ENCODE peak calls at places on chromosomes 11 and 22, in six cellular contexts. W is fibroblast of lung, M is uterus, O is right lobe of liver, V is sigmoid colon, B is brain microvascular endothelial cell. X is an unnamed sample. For H3K36me3, the result is how much of the 10 kb centered on the place peaks cover.

GRCh38 chr11:95337175-95337957 is 106.4 kb upstream of the SESN3 start:
- DNase-seq in O (peak), V (peak), M (peak), B (peak), W (peak), X (no peak)

GRCh38 chr11:74822187-74822586 is 73.5 kb downstream of the RNF169 start:
- DNase-seq in W (peak), O (no peak), V (no peak), B (peak), M (peak), X (peak)

GRCh38 chr11:1437500-1437899 is 47.8 kb downstream of the BRSK2 start:
- DNase-seq in M (no peak), W (peak), V (no peak), B (peak), O (no peak), X (no peak)

GRCh38 chr11:120929090-120929489 is 94.8 kb upstream of the TBCEL start:
- DNase-seq in M (no peak), V (no peak), B (no peak), W (peak), O (no peak), X (no peak)

GRCh38 chr11:1112351-1113191 is 37.9 kb downstream of the MUC2 start:
- DNase-seq in W (no peak), B (no peak), O (peak), M (no peak), V (peak), X (no peak)

GRCh38 chr22:28600546-28601143 is 79.0 kb downstream of the TTC28 start:
- DNase-seq in W (peak), M (no peak), O (no peak), B (peak), V (no peak), X (no peak)

GRCh38 chr22:25420471-25420924 is 144.0 kb upstream of the GRK3 start:
- DNase-seq in B (no peak), W (no peak), V (no peak), O (no peak), M (no peak), X (no peak)

GRCh38 chr22:46491936-46492335 is 45.5 kb downstream of the CELSR1 start:
- DNase-seq in W (no peak), B (no peak), O (no peak), M (no peak), V (no peak), X (peak)

GRCh38 chr22:39349506-39349966 is 255 bp upstream of the SYNGR1 start:
- DNase-seq in B (no peak), W (peak), V (no peak), O (no peak), M (peak), X (no peak)

GRCh38 chr11:86459682-86460460 is 85.2 kb downstream of the CCDC81 start:
- DNase-seq in O (no peak), W (peak), B (peak), V (no peak), M (peak), X (no peak)

GRCh38 chr11:130520231-130520630 is 71.8 kb downstream of the ADAMTS15 start:
- DNase-seq in V (no peak), M (peak), O (no peak), B (no peak), W (no peak), X (no peak)

GRCh38 chr11:44120169-44120568 is 24.7 kb downstream of the EXT2 start:
- DNase-seq in W (no peak), V (no peak), O (no peak), B (no peak), M (no peak), X (no peak)

GRCh38 chr22:24421428-24421931 is 5.9 kb upstream of the ADORA2A start:
- DNase-seq in M (no peak), O (no peak), B (no peak), V (no peak), W (no peak), X (no peak)

GRCh38 chr11:111183706-111184105 is 61.8 kb upstream of the POU2AF2 start:
- DNase-seq in B (no peak), M (no peak), V (no peak), W (no peak), O (no peak), X (no peak)

GRCh38 chr11:62269654-62270278 is at the start of gene SCGB2A2:
- DNase-seq in M (no peak), V (no peak), W (no peak), O (no peak), B (no peak), X (no peak)

GRCh38 chr11:76672431-76673163 is 2.0 kb upstream of the LRRC32 start:
- DNase-seq in W (no peak), M (no peak), B (no peak), O (peak), V (no peak), X (no peak)

GRCh38 chr11:119196833-119197483 is 9.2 kb upstream of the CBL start:
- DNase-seq in O (no peak), V (peak), W (peak), B (peak), M (peak), X (peak)

GRCh38 chr11:119193626-119194025 is 8.4 kb downstream of the NHERF4 start:
- DNase-seq in W (no peak), B (no peak), V (no peak), O (no peak), M (no peak), X (no peak)

GRCh38 chr11:119193001-119193400 is 7.7 kb downstream of the NHERF4 start:
- DNase-seq in O (no peak), M (no peak), V (no peak), W (no peak), B (no peak), X (no peak)

GRCh38 chr11:119194811-119195210 is 9.5 kb downstream of the NHERF4 start:
- DNase-seq in M (no peak), O (no peak), V (no peak), W (no peak), B (no peak), X (no peak)

DNA sequence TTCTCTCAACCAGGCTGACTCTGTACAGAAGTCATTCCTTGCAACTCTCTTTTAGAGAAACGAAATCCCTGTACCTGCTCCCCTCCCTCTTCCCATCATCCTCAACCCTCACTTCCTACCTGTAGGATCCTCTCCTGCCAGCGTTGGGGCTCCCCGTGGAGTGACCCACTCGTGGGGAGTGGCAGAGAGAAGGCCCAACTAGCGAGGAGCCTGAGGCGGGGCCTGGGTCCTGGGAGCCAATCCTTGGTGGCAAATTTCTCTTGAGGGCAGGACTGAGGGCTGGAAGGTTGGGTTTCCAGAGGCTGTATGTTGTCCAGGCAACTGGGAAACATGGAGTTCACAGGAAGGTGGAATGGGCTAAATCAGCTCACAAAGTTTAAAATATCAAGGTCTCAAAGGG is 10.4 kb downstream of the NHERF4 start:
- DNase-seq in W (peak), B (peak), V (no peak), O (no peak), M (no peak), X (no peak)
- TF ChIP-seq CTCF in W (no peak), B (no peak), V (no peak), O (no peak), M (no peak), X (no peak)

GRCh38 chr11:28077524-28077923 is 30.4 kb downstream of the KIF18A start:
- DNase-seq in O (no peak), B (no peak), V (no peak), M (no peak), W (no peak), X (no peak)

GRCh38 chr11:28071305-28071704 is 36.7 kb downstream of the KIF18A start:
- DNase-seq in W (no peak), M (no peak), B (no peak), O (no peak), V (no peak), X (no peak)

DNA sequence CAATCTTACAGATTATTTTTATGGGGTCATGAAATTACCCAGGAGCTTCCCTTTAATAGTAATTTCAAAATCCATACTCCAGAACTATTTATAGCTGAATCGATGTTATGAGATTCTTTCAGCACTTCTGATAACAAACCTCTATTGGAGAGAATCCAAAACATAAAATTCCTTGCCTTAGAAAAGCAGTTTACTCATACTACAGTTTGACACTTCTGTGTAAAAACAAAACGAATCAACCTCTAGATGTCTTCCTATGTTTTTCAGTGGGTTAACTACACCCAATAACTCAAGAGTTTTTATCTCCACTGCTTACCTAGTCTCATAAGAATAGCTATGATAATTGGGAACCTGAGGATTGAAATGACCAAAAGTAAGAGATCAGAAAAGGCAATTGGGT is 35.6 kb downstream of the KIF18A start:
- DNase-seq in V (no peak), M (no peak), B (no peak), W (peak), O (no peak), X (no peak)
- H3K36me3 ChIP-seq in V (under half), M (under half), B (under half), W (under half), O (under half), X (under half)

GRCh38 chr11:102186836-102187235 is 76.6 kb downstream of the YAP1 start:
- DNase-seq in O (no peak), V (no peak), B (no peak), W (peak), M (no peak), X (no peak)
- H3K4me3 ChIP-seq in O (no peak), V (no peak), B (no peak), W (no peak), M (no peak), X (no peak)

GRCh38 chr11:132278801-132279574 is 908.6 kb downstream of the NTM start:
- DNase-seq in O (no peak), V (no peak), M (no peak), W (peak), B (peak), X (no peak)
- TF ChIP-seq CTCF in O (peak), V (no peak), M (peak), W (peak), B (peak), X (peak)

DNA sequence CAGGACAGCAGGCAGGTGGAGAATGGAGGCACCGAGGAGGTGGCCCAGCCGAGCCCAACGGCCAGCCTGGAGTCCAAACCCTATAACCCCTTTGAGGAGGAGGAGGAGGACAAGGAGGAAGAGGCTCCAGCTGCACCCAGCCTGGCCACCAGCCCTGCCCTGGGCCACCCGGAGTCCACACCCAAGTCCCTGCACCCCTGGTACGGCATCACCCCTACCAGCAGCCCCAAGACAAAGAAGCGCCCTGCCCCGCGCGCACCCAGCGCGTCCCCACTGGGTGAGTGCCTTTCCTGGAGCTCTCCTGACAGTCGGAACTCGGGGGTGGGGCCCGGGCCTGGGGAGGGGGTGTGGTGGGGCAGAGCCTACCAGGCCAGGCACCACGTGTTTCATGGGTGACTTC is 19.7 kb downstream of the MICALL1 start:
- DNase-seq in O (no peak), W (no peak), V (no peak), B (no peak), M (no peak), X (no peak)
- H3K36me3 ChIP-seq in O (under half), W (under half), V (half or more), B (half or more), M (under half), X (half or more)

X was measured in BJ.